ENCODE peak calls at places on chromosomes 3 and 15, in six cellular contexts. One of them, this sample, is unnamed.

GRCh38 chr3:49554639-49555265 is 475 bp downstream of the BSN start:
- DNase-seq in activated B cell treated with CpG ODN at 0.5 μM for 24 hours: peak; percentile 73
- DNase-seq in stimulated activated CD4-positive, alpha-beta T cell treated with anti-CD3 and anti-CD28 coated beads, Interleukin-2, amount 100 ng/mL, for 48 hours: peak; percentile 47
- DNase-seq in hypothalamus: no peak
- DNase-seq in C1 segment of cervical spinal cord: no peak
- DNase-seq in HT1080: no peak
- DNase-seq in this sample: peak; percentile 28

GRCh38 chr15:69825941-69826817 is 271.5 kb downstream of the TLE3 start:
- DNase-seq in activated B cell treated with CpG ODN at 0.5 μM for 24 hours: no peak
- DNase-seq in stimulated activated CD4-positive, alpha-beta T cell treated with anti-CD3 and anti-CD28 coated beads, Interleukin-2, amount 100 ng/mL, for 48 hours: no peak
- DNase-seq in hypothalamus: no peak
- DNase-seq in C1 segment of cervical spinal cord: no peak
- DNase-seq in HT1080: no peak
- DNase-seq in this sample: no peak

GRCh38 chr3:155070316-155070715 is 9.8 kb upstream of the MME start:
- DNase-seq in activated B cell treated with CpG ODN at 0.5 μM for 24 hours: no peak
- DNase-seq in stimulated activated CD4-positive, alpha-beta T cell treated with anti-CD3 and anti-CD28 coated beads, Interleukin-2, amount 100 ng/mL, for 48 hours: no peak
- DNase-seq in hypothalamus: no peak
- DNase-seq in C1 segment of cervical spinal cord: no peak
- DNase-seq in HT1080: peak; percentile 35
- DNase-seq in this sample: no peak

GRCh38 chr3:87691109-87691508 is 367.7 kb downstream of the CGGBP1 start:
- DNase-seq in activated B cell treated with CpG ODN at 0.5 μM for 24 hours: no peak
- DNase-seq in stimulated activated CD4-positive, alpha-beta T cell treated with anti-CD3 and anti-CD28 coated beads, Interleukin-2, amount 100 ng/mL, for 48 hours: no peak
- DNase-seq in hypothalamus: no peak
- DNase-seq in C1 segment of cervical spinal cord: no peak
- DNase-seq in HT1080: peak; percentile 10
- DNase-seq in this sample: peak; percentile 84

GRCh38 chr3:42843730-42844713 is 31.7 kb downstream of the CYP8B1 start:
- DNase-seq in activated B cell treated with CpG ODN at 0.5 μM for 24 hours: no peak
- DNase-seq in stimulated activated CD4-positive, alpha-beta T cell treated with anti-CD3 and anti-CD28 coated beads, Interleukin-2, amount 100 ng/mL, for 48 hours: no peak
- DNase-seq in hypothalamus: no peak
- DNase-seq in C1 segment of cervical spinal cord: no peak
- DNase-seq in HT1080: no peak
- DNase-seq in this sample: no peak

GRCh38 chr3:66144792-66145733 is 75.7 kb upstream of the SLC25A26 start:
- DNase-seq in activated B cell treated with CpG ODN at 0.5 μM for 24 hours: no peak
- DNase-seq in stimulated activated CD4-positive, alpha-beta T cell treated with anti-CD3 and anti-CD28 coated beads, Interleukin-2, amount 100 ng/mL, for 48 hours: no peak
- DNase-seq in hypothalamus: no peak
- DNase-seq in C1 segment of cervical spinal cord: no peak
- DNase-seq in HT1080: peak; percentile 50
- DNase-seq in this sample: peak; percentile 35

GRCh38 chr15:28269097-28269496 is 52.9 kb downstream of the HERC2 start:
- DNase-seq in activated B cell treated with CpG ODN at 0.5 μM for 24 hours: no peak
- DNase-seq in stimulated activated CD4-positive, alpha-beta T cell treated with anti-CD3 and anti-CD28 coated beads, Interleukin-2, amount 100 ng/mL, for 48 hours: no peak
- DNase-seq in hypothalamus: no peak
- DNase-seq in C1 segment of cervical spinal cord: no peak
- DNase-seq in HT1080: no peak
- DNase-seq in this sample: no peak

GRCh38 chr15:38886315-38887163 is 321.9 kb upstream of the RASGRP1 start:
- DNase-seq in activated B cell treated with CpG ODN at 0.5 μM for 24 hours: no peak
- DNase-seq in stimulated activated CD4-positive, alpha-beta T cell treated with anti-CD3 and anti-CD28 coated beads, Interleukin-2, amount 100 ng/mL, for 48 hours: no peak
- DNase-seq in hypothalamus: no peak
- DNase-seq in C1 segment of cervical spinal cord: no peak
- DNase-seq in HT1080: peak; percentile 74
- DNase-seq in this sample: peak; percentile 78

GRCh38 chr3:140406655-140407054 is 271.2 kb upstream of the TRIM42 start:
- DNase-seq in activated B cell treated with CpG ODN at 0.5 μM for 24 hours: no peak
- DNase-seq in stimulated activated CD4-positive, alpha-beta T cell treated with anti-CD3 and anti-CD28 coated beads, Interleukin-2, amount 100 ng/mL, for 48 hours: no peak
- DNase-seq in hypothalamus: no peak
- DNase-seq in C1 segment of cervical spinal cord: no peak
- DNase-seq in HT1080: no peak
- DNase-seq in this sample: peak; percentile 95

GRCh38 chr15:77819841-77820728 is 187.4 kb upstream of the LINGO1 start:
- DNase-seq in activated B cell treated with CpG ODN at 0.5 μM for 24 hours: peak; percentile 15
- DNase-seq in stimulated activated CD4-positive, alpha-beta T cell treated with anti-CD3 and anti-CD28 coated beads, Interleukin-2, amount 100 ng/mL, for 48 hours: no peak
- DNase-seq in hypothalamus: no peak
- DNase-seq in C1 segment of cervical spinal cord: no peak
- DNase-seq in HT1080: no peak
- DNase-seq in this sample: peak; percentile 17

GRCh38 chr3:14225421-14225820 is 46.8 kb downstream of the LSM3 start:
- DNase-seq in activated B cell treated with CpG ODN at 0.5 μM for 24 hours: no peak
- DNase-seq in stimulated activated CD4-positive, alpha-beta T cell treated with anti-CD3 and anti-CD28 coated beads, Interleukin-2, amount 100 ng/mL, for 48 hours: no peak
- DNase-seq in hypothalamus: no peak
- DNase-seq in C1 segment of cervical spinal cord: no peak
- DNase-seq in HT1080: no peak
- DNase-seq in this sample: no peak

GRCh38 chr15:51524376-51524775 is 98.2 kb downstream of the DMXL2 start:
- DNase-seq in activated B cell treated with CpG ODN at 0.5 μM for 24 hours: no peak
- DNase-seq in stimulated activated CD4-positive, alpha-beta T cell treated with anti-CD3 and anti-CD28 coated beads, Interleukin-2, amount 100 ng/mL, for 48 hours: no peak
- DNase-seq in hypothalamus: no peak
- DNase-seq in C1 segment of cervical spinal cord: no peak
- DNase-seq in HT1080: no peak
- DNase-seq in this sample: no peak

GRCh38 chr3:110995461-110996226 is 76.0 kb upstream of the NECTIN3 start:
- DNase-seq in activated B cell treated with CpG ODN at 0.5 μM for 24 hours: no peak
- DNase-seq in stimulated activated CD4-positive, alpha-beta T cell treated with anti-CD3 and anti-CD28 coated beads, Interleukin-2, amount 100 ng/mL, for 48 hours: no peak
- DNase-seq in hypothalamus: no peak
- DNase-seq in C1 segment of cervical spinal cord: no peak
- DNase-seq in HT1080: peak; percentile 74
- DNase-seq in this sample: peak; percentile 55

GRCh38 chr15:72354496-72354895 is 21.3 kb downstream of the HEXA start:
- DNase-seq in activated B cell treated with CpG ODN at 0.5 μM for 24 hours: no peak
- DNase-seq in stimulated activated CD4-positive, alpha-beta T cell treated with anti-CD3 and anti-CD28 coated beads, Interleukin-2, amount 100 ng/mL, for 48 hours: no peak
- DNase-seq in hypothalamus: no peak
- DNase-seq in C1 segment of cervical spinal cord: no peak
- DNase-seq in HT1080: no peak
- DNase-seq in this sample: peak; percentile 10

GRCh38 chr3:59812778-59813558 is 763.1 kb upstream of the CFAP20DC start:
- DNase-seq in activated B cell treated with CpG ODN at 0.5 μM for 24 hours: no peak
- DNase-seq in stimulated activated CD4-positive, alpha-beta T cell treated with anti-CD3 and anti-CD28 coated beads, Interleukin-2, amount 100 ng/mL, for 48 hours: no peak
- DNase-seq in hypothalamus: no peak
- DNase-seq in C1 segment of cervical spinal cord: no peak
- DNase-seq in HT1080: no peak
- DNase-seq in this sample: no peak

GRCh38 chr15:31870336-31871158 is 159.8 kb upstream of the CHRNA7 start:
- DNase-seq in activated B cell treated with CpG ODN at 0.5 μM for 24 hours: peak; percentile 89
- DNase-seq in stimulated activated CD4-positive, alpha-beta T cell treated with anti-CD3 and anti-CD28 coated beads, Interleukin-2, amount 100 ng/mL, for 48 hours: peak; percentile 74
- DNase-seq in hypothalamus: peak; percentile 65
- DNase-seq in C1 segment of cervical spinal cord: peak; percentile 89
- DNase-seq in HT1080: peak; percentile 42
- DNase-seq in this sample: peak; percentile 61

GRCh38 chr3:26484140-26484539 is 138.4 kb upstream of the LRRC3B start:
- DNase-seq in activated B cell treated with CpG ODN at 0.5 μM for 24 hours: no peak
- DNase-seq in stimulated activated CD4-positive, alpha-beta T cell treated with anti-CD3 and anti-CD28 coated beads, Interleukin-2, amount 100 ng/mL, for 48 hours: no peak
- DNase-seq in hypothalamus: no peak
- DNase-seq in C1 segment of cervical spinal cord: no peak
- DNase-seq in HT1080: peak; percentile 54
- DNase-seq in this sample: no peak

GRCh38 chr15:63833246-63833696 is 477 bp downstream of the HERC1 start:
- DNase-seq in activated B cell treated with CpG ODN at 0.5 μM for 24 hours: peak; percentile 44
- DNase-seq in stimulated activated CD4-positive, alpha-beta T cell treated with anti-CD3 and anti-CD28 coated beads, Interleukin-2, amount 100 ng/mL, for 48 hours: peak; percentile 10
- DNase-seq in hypothalamus: no peak
- DNase-seq in C1 segment of cervical spinal cord: no peak
- DNase-seq in HT1080: peak; percentile 7
- DNase-seq in this sample: peak; percentile 32

GRCh38 chr3:170961616-170962400 is 53.4 kb upstream of the EIF5A2 start:
- DNase-seq in activated B cell treated with CpG ODN at 0.5 μM for 24 hours: no peak
- DNase-seq in stimulated activated CD4-positive, alpha-beta T cell treated with anti-CD3 and anti-CD28 coated beads, Interleukin-2, amount 100 ng/mL, for 48 hours: peak; percentile 2
- DNase-seq in hypothalamus: no peak
- DNase-seq in C1 segment of cervical spinal cord: peak; percentile 7
- DNase-seq in HT1080: peak; percentile 53
- DNase-seq in this sample: peak; percentile 12

GRCh38 chr3:27535809-27536392 is 51.7 kb upstream of the SLC4A7 start:
- DNase-seq in activated B cell treated with CpG ODN at 0.5 μM for 24 hours: no peak
- DNase-seq in stimulated activated CD4-positive, alpha-beta T cell treated with anti-CD3 and anti-CD28 coated beads, Interleukin-2, amount 100 ng/mL, for 48 hours: no peak
- DNase-seq in hypothalamus: no peak
- DNase-seq in C1 segment of cervical spinal cord: no peak
- DNase-seq in HT1080: peak; percentile 80
- DNase-seq in this sample: peak; percentile 64

GRCh38 chr3:72679540-72680198 is 168.6 kb downstream of the SHQ1 start:
- DNase-seq in activated B cell treated with CpG ODN at 0.5 μM for 24 hours: no peak
- DNase-seq in stimulated activated CD4-positive, alpha-beta T cell treated with anti-CD3 and anti-CD28 coated beads, Interleukin-2, amount 100 ng/mL, for 48 hours: no peak
- DNase-seq in hypothalamus: no peak
- DNase-seq in C1 segment of cervical spinal cord: no peak
- DNase-seq in HT1080: peak; percentile 28
- DNase-seq in this sample: peak; percentile 40

GRCh38 chr3:80384811-80385210 is 617.0 kb upstream of the ROBO1 start:
- DNase-seq in activated B cell treated with CpG ODN at 0.5 μM for 24 hours: no peak
- DNase-seq in stimulated activated CD4-positive, alpha-beta T cell treated with anti-CD3 and anti-CD28 coated beads, Interleukin-2, amount 100 ng/mL, for 48 hours: no peak
- DNase-seq in hypothalamus: no peak
- DNase-seq in C1 segment of cervical spinal cord: no peak
- DNase-seq in HT1080: no peak
- DNase-seq in this sample: no peak

GRCh38 chr3:170753421-170754344 is 116.3 kb downstream of the RPL22L1 start:
- DNase-seq in activated B cell treated with CpG ODN at 0.5 μM for 24 hours: no peak
- DNase-seq in stimulated activated CD4-positive, alpha-beta T cell treated with anti-CD3 and anti-CD28 coated beads, Interleukin-2, amount 100 ng/mL, for 48 hours: no peak
- DNase-seq in hypothalamus: no peak
- DNase-seq in C1 segment of cervical spinal cord: no peak
- DNase-seq in HT1080: peak; percentile 53
- DNase-seq in this sample: peak; percentile 11

GRCh38 chr3:119794971-119795612 is 13.2 kb downstream of the NR1I2 start:
- DNase-seq in activated B cell treated with CpG ODN at 0.5 μM for 24 hours: no peak
- DNase-seq in stimulated activated CD4-positive, alpha-beta T cell treated with anti-CD3 and anti-CD28 coated beads, Interleukin-2, amount 100 ng/mL, for 48 hours: no peak
- DNase-seq in hypothalamus: no peak
- DNase-seq in C1 segment of cervical spinal cord: no peak
- DNase-seq in HT1080: peak; percentile 48
- DNase-seq in this sample: no peak

GRCh38 chr3:111895079-111895478 is 36.0 kb downstream of the PHLDB2 start:
- DNase-seq in activated B cell treated with CpG ODN at 0.5 μM for 24 hours: no peak
- DNase-seq in stimulated activated CD4-positive, alpha-beta T cell treated with anti-CD3 and anti-CD28 coated beads, Interleukin-2, amount 100 ng/mL, for 48 hours: no peak
- DNase-seq in hypothalamus: no peak
- DNase-seq in C1 segment of cervical spinal cord: no peak
- DNase-seq in HT1080: peak; percentile 71
- DNase-seq in this sample: no peak

This sample was measured in mammary epithelial cell.